ENCODE peak calls at places on chromosomes 3 and 15, in seven cellular contexts. J, Z, X, N, I, S and H are unnamed samples.

GRCh38 chr15:54017911-54018310 is 39.7 kb downstream of the UNC13C start:
- DNase-seq in J (no peak), Z (no peak), X (no peak), N (no peak), I (no peak), S (no peak), H (no peak)

GRCh38 chr3:151630938-151631417 is 102.7 kb upstream of the AADACL2 start:
- DNase-seq in J (no peak), Z (peak), X (no peak), N (peak), I (no peak), S (peak), H (no peak)

GRCh38 chr15:88834211-88834812 is 31.1 kb downstream of the ACAN start:
- DNase-seq in J (peak), Z (no peak), X (no peak), N (no peak), I (peak), S (peak), H (no peak)

GRCh38 chr3:71673486-71673885 is 51.7 kb downstream of the EIF4E3 start:
- DNase-seq in J (no peak), Z (no peak), X (no peak), N (no peak), I (no peak), S (no peak), H (no peak)

GRCh38 chr3:96863129-96863740 is 48.8 kb downstream of the EPHA6 start:
- DNase-seq in J (no peak), Z (peak), X (no peak), N (peak), I (peak), S (peak), H (no peak)

GRCh38 chr3:129001817-129002572 is 891 bp downstream of the EFCC1 start:
- DNase-seq in J (no peak), Z (no peak), X (no peak), N (no peak), I (peak), S (no peak), H (no peak)

GRCh38 chr3:100024520-100025303 is 89.6 kb downstream of the FILIP1L start:
- DNase-seq in J (no peak), Z (no peak), X (no peak), N (no peak), I (no peak), S (no peak), H (no peak)

GRCh38 chr15:81275711-81276417 is 48.1 kb downstream of the STARD5 start:
- DNase-seq in J (no peak), Z (no peak), X (no peak), N (no peak), I (no peak), S (peak), H (no peak)

GRCh38 chr3:156305672-156306071 is 185.3 kb downstream of the KCNAB1 start:
- DNase-seq in J (no peak), Z (no peak), X (no peak), N (no peak), I (no peak), S (no peak), H (no peak)

GRCh38 chr3:129722527-129722926 is 116.1 kb upstream of the PLXND1 start:
- DNase-seq in J (no peak), Z (no peak), X (no peak), N (no peak), I (no peak), S (no peak), H (no peak)

GRCh38 chr15:66474140-66474539 is 23.4 kb downstream of the SNAPC5 start:
- DNase-seq in J (no peak), Z (no peak), X (no peak), N (no peak), I (no peak), S (no peak), H (no peak)

GRCh38 chr3:85148056-85148455 is 189.3 kb downstream of the CADM2 start:
- DNase-seq in J (no peak), Z (no peak), X (no peak), N (no peak), I (no peak), S (no peak), H (no peak)

GRCh38 chr3:85151555-85151954 is 192.8 kb downstream of the CADM2 start:
- DNase-seq in J (no peak), Z (no peak), X (no peak), N (no peak), I (no peak), S (no peak), H (no peak)
- TF ChIP-seq CTCF in J (no peak), Z (no peak), X (no peak), N (no peak), I (no peak), S (no peak), H (no peak)

DNA sequence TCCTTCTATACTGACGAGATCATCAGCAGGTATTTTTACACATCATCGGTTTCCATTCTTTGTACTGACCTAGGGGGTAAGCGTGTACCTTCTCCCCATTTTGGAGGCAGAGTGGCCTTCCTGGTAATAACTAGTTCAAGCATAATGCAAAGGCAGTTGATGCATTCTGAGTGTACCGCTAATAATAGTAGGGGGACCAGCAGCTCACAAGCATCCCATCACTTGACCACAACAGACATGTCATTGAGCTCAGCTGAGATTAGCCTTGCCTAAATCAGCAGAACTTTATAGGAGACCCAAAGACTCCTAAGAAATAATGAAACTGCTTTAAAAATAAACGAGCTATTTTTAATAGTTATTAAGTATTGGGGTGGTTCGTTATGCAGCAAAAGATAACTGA is 121.0 kb upstream of the HACD2 start:
- DNase-seq in J (no peak), Z (no peak), X (no peak), N (no peak), I (no peak), S (no peak), H (no peak)
- TF ChIP-seq CTCF in J (no peak), Z (no peak), X (no peak), N (no peak), I (no peak), S (no peak), H (no peak)

GRCh38 chr15:84982301-84982920 is 755 bp downstream of the PDE8A start:
- DNase-seq in J (no peak), Z (no peak), X (peak), N (no peak), I (peak), S (peak), H (no peak)
- TF ChIP-seq CTCF in J (no peak), Z (no peak), X (no peak), N (no peak), I (no peak), S (no peak), H (no peak)

DNA sequence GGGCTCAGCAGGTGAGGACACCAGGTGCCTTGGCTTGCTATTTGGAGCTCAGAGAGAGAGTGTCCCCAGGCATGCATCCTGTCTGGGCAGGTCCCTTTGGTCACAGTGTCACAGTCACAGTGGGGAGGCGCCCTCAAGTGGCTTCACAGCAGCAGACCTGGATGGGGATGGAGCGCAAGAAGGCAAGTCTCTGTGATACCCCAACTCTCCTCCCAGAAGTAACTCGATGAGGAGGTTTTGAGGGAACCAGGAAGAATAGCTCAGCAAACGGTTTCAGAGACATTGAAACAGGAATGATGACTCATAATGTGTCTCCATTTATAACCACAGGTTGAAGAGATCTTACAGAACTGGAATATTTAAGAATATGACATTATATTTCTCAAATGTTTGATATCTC is 66.5 kb upstream of the SH3GL3 start:
- DNase-seq in J (no peak), Z (no peak), X (peak), N (no peak), I (peak), S (peak), H (peak)
- TF ChIP-seq CTCF in J (no peak), Z (peak), X (peak), N (peak), I (no peak), S (peak), H (peak)

DNA sequence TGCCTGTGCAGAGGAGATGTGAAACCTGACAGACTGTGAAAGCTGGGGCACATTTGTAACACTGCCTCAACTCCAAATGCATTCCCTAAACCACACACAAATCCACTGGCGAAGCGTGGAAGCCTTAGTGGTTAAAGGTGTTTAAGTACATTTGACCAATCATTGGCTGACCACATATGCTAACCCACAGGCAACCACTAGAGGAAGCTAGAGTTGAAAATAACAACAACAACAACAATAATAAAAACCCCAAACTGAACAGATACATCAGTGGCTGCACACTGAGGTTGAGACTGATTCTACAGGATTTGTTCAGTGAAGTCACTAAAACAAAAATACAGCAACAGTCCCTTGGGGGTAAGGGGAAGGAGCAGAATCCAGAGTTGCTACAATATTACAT is 129.7 kb downstream of the TJP1 start:
- DNase-seq in J (no peak), Z (no peak), X (no peak), N (no peak), I (no peak), S (no peak), H (no peak)
- TF ChIP-seq CTCF in J (no peak), Z (peak), X (no peak), N (no peak), I (no peak), S (peak), H (no peak)

GRCh38 chr15:43879386-43880355 is 52.9 kb downstream of the WDR76 start:
- DNase-seq in J (no peak), Z (no peak), X (no peak), N (no peak), I (no peak), S (peak), H (no peak)

GRCh38 chr15:43880406-43881184 is 53.8 kb downstream of the WDR76 start:
- DNase-seq in J (no peak), Z (no peak), X (no peak), N (no peak), I (no peak), S (peak), H (no peak)

GRCh38 chr15:43878466-43878865 is 51.7 kb downstream of the WDR76 start:
- DNase-seq in J (no peak), Z (no peak), X (no peak), N (no peak), I (no peak), S (no peak), H (no peak)

GRCh38 chr15:43883571-43883970 is 56.8 kb downstream of the WDR76 start:
- DNase-seq in J (no peak), Z (no peak), X (no peak), N (no peak), I (no peak), S (no peak), H (no peak)

GRCh38 chr15:43881944-43882343 is 55.1 kb downstream of the WDR76 start:
- DNase-seq in J (no peak), Z (no peak), X (no peak), N (no peak), I (peak), S (no peak), H (no peak)
- TF ChIP-seq CTCF in J (no peak), Z (peak), X (peak), N (peak), I (peak), S (peak), H (peak)

DNA sequence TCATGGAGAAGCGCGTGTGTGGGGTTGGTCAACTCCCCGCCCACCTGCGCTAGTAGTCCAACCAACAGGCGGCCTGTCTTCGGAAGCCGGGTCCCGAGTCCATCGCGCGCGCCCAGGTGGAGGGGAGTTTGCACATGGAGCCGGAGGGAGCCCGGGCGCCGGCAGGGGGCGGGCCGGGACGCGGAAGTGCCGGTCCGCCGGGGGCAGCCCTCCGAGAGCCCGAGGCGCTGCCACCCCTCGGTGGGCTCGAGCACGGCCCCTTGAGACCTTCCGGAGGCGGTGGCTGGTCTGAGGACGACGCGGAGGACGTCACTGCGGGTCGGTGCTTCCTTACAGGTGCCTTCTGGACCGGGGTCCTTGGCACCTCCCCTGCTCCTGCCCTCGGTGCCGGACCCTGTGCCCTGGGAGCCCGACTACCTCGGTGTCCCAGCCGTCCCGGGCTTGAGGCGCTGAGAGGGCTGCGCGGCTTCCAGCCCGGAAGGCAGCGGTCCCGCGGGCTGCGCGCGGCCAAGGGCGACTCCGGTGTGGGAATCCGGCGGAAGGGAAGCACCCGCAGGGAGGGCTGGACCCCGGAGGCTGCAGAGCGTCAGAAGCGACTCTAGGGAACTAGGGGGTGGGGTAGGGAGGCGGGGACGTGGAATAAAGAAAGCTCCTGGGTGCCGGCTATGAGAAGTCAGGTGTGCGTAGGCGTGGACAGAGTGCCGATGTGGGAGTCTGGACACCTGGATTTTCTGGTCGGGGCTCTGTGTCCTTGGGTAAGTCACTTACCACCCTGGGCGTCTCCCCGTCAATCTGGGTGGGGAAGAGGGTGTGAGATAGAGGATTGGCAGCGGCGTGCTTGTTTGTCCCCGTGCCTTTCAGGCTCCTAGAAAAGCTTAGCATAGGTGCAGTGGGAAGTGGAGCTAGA is 212.3 kb downstream of the FGF12 start:
- DNase-seq in J (no peak), Z (no peak), X (peak), N (no peak), I (peak), S (no peak), H (peak)
- TF ChIP-seq CTCF in J (no peak), Z (peak), X (peak), N (peak), I (peak), S (no peak), H (peak)